ENCODE peak calls at places on chromosomes 1 and 21, in five cellular contexts. One of them, this sample, is unnamed.

GRCh38 chr1:15902882-15903281 is 55.4 kb downstream of the SPEN start:
- DNase-seq in left ventricle myocardium inferior: no peak
- DNase-seq in OCI-LY7: no peak
- DNase-seq in SW480: no peak
- DNase-seq in activated T-cell treated with anti-CD3 and anti-CD28 coated beads for 1 hour: no peak
- DNase-seq in this sample: no peak

GRCh38 chr1:107963009-107963408 is 2.0 kb downstream of the VAV3 start:
- DNase-seq in activated T-cell treated with anti-CD3 and anti-CD28 coated beads for 1 hour: no peak
- DNase-seq in left ventricle myocardium inferior: no peak
- DNase-seq in OCI-LY7: no peak
- DNase-seq in SW480: no peak
- DNase-seq in this sample: no peak

GRCh38 chr1:16302709-16303627 is 49.3 kb downstream of the FBXO42 start:
- DNase-seq in left ventricle myocardium inferior: no peak
- DNase-seq in SW480: no peak
- DNase-seq in OCI-LY7: no peak
- DNase-seq in activated T-cell treated with anti-CD3 and anti-CD28 coated beads for 1 hour: no peak
- DNase-seq in this sample: no peak

GRCh38 chr1:6347641-6348487 is 45.7 kb downstream of the ACOT7 start:
- DNase-seq in activated T-cell treated with anti-CD3 and anti-CD28 coated beads for 1 hour: peak; percentile 63
- DNase-seq in OCI-LY7: peak; percentile 49
- DNase-seq in SW480: no peak
- DNase-seq in left ventricle myocardium inferior: peak; percentile 32
- DNase-seq in this sample: peak; percentile 68

GRCh38 chr1:111414756-111415155 is 12.8 kb downstream of the OVGP1 start:
- DNase-seq in left ventricle myocardium inferior: no peak
- DNase-seq in SW480: no peak
- DNase-seq in OCI-LY7: no peak
- DNase-seq in activated T-cell treated with anti-CD3 and anti-CD28 coated beads for 1 hour: no peak
- DNase-seq in this sample: no peak

GRCh38 chr1:182641561-182641960 is 37.4 kb upstream of the RGS16 start:
- DNase-seq in activated T-cell treated with anti-CD3 and anti-CD28 coated beads for 1 hour: no peak
- DNase-seq in SW480: no peak
- DNase-seq in left ventricle myocardium inferior: no peak
- DNase-seq in OCI-LY7: no peak
- DNase-seq in this sample: no peak

GRCh38 chr1:107252271-107252670 is 111.4 kb downstream of the NTNG1 start:
- DNase-seq in OCI-LY7: peak; percentile 54
- DNase-seq in activated T-cell treated with anti-CD3 and anti-CD28 coated beads for 1 hour: no peak
- DNase-seq in left ventricle myocardium inferior: no peak
- DNase-seq in SW480: no peak
- DNase-seq in this sample: no peak

GRCh38 chr1:25754421-25755195 is 45.4 kb upstream of the SELENON start:
- DNase-seq in activated T-cell treated with anti-CD3 and anti-CD28 coated beads for 1 hour: peak; percentile 15
- DNase-seq in SW480: no peak
- DNase-seq in OCI-LY7: no peak
- DNase-seq in left ventricle myocardium inferior: no peak
- DNase-seq in this sample: no peak

GRCh38 chr1:66557157-66557556 is 23.2 kb downstream of the SGIP1 start:
- DNase-seq in OCI-LY7: no peak
- DNase-seq in SW480: no peak
- DNase-seq in activated T-cell treated with anti-CD3 and anti-CD28 coated beads for 1 hour: no peak
- DNase-seq in left ventricle myocardium inferior: no peak
- DNase-seq in this sample: no peak

GRCh38 chr1:37502104-37502503 is 12.5 kb downstream of the MEAF6 start:
- DNase-seq in activated T-cell treated with anti-CD3 and anti-CD28 coated beads for 1 hour: no peak
- DNase-seq in OCI-LY7: no peak
- DNase-seq in SW480: no peak
- DNase-seq in left ventricle myocardium inferior: no peak
- DNase-seq in this sample: no peak

GRCh38 chr1:93448983-93449805 is 1.3 kb downstream of the FNBP1L start:
- DNase-seq in left ventricle myocardium inferior: no peak
- DNase-seq in OCI-LY7: no peak
- DNase-seq in activated T-cell treated with anti-CD3 and anti-CD28 coated beads for 1 hour: no peak
- DNase-seq in SW480: peak; percentile 58
- DNase-seq in this sample: no peak

GRCh38 chr1:39672551-39672947 is 642 bp upstream of the NT5C1A start:
- DNase-seq in left ventricle myocardium inferior: no peak
- DNase-seq in SW480: no peak
- DNase-seq in OCI-LY7: no peak
- DNase-seq in activated T-cell treated with anti-CD3 and anti-CD28 coated beads for 1 hour: no peak
- DNase-seq in this sample: no peak

GRCh38 chr21:32712043-32712442 is 15.8 kb downstream of the SYNJ1 start:
- DNase-seq in OCI-LY7: peak; percentile 73
- DNase-seq in activated T-cell treated with anti-CD3 and anti-CD28 coated beads for 1 hour: no peak
- DNase-seq in left ventricle myocardium inferior: no peak
- DNase-seq in SW480: no peak
- DNase-seq in this sample: no peak

GRCh38 chr1:25854554-25854953 is 4.7 kb downstream of the AUNIP start:
- DNase-seq in activated T-cell treated with anti-CD3 and anti-CD28 coated beads for 1 hour: no peak
- DNase-seq in OCI-LY7: no peak
- DNase-seq in left ventricle myocardium inferior: no peak
- DNase-seq in SW480: no peak
- DNase-seq in this sample: no peak

GRCh38 chr1:32275424-32275823 is 16.5 kb upstream of the HDAC1 start:
- DNase-seq in OCI-LY7: no peak
- DNase-seq in SW480: no peak
- DNase-seq in activated T-cell treated with anti-CD3 and anti-CD28 coated beads for 1 hour: no peak
- DNase-seq in left ventricle myocardium inferior: no peak
- DNase-seq in this sample: no peak

GRCh38 chr1:81428998-81429397 is 371.7 kb upstream of the ADGRL2 start:
- DNase-seq in left ventricle myocardium inferior: no peak
- DNase-seq in OCI-LY7: no peak
- DNase-seq in SW480: no peak
- DNase-seq in activated T-cell treated with anti-CD3 and anti-CD28 coated beads for 1 hour: no peak
- DNase-seq in this sample: no peak

GRCh38 chr21:41579692-41580091 is 71.7 kb upstream of the TMPRSS2 start:
- DNase-seq in left ventricle myocardium inferior: no peak
- DNase-seq in activated T-cell treated with anti-CD3 and anti-CD28 coated beads for 1 hour: no peak
- DNase-seq in OCI-LY7: no peak
- DNase-seq in SW480: peak; percentile 98
- DNase-seq in this sample: no peak

GRCh38 chr1:101006553-101006952 is 19.0 kb downstream of the DPH5 start:
- DNase-seq in left ventricle myocardium inferior: no peak
- DNase-seq in SW480: no peak
- DNase-seq in activated T-cell treated with anti-CD3 and anti-CD28 coated beads for 1 hour: no peak
- DNase-seq in OCI-LY7: no peak
- DNase-seq in this sample: no peak

This sample was measured in Right ventricle myocardium superior.